ENCODE peak calls at places on chromosomes 3 and 15, in four cellular contexts. E is testis, F is heart left ventricle, R is transverse colon. X is an unnamed sample.

GRCh38 chr15:68252925-68253534 is 23.5 kb upstream of the CLN6 start:
- DNase-seq in F (no peak), E (peak; percentile 71), R (peak; percentile 35), X (peak; percentile 74)

GRCh38 chr15:36757189-36757814 is 177.9 kb downstream of the CDIN1 start:
- DNase-seq in E (no peak), F (no peak), R (no peak), X (no peak)

GRCh38 chr3:170117134-170117533 is 64.4 kb downstream of the PHC3 start:
- DNase-seq in F (no peak), R (no peak), E (no peak), X (no peak)

GRCh38 chr3:10328460-10329071 is 7.7 kb upstream of the SEC13 start:
- DNase-seq in F (no peak), E (no peak), R (no peak), X (no peak)

GRCh38 chr3:150256336-150256735 is 151.8 kb upstream of the TSC22D2 start:
- DNase-seq in E (no peak), R (no peak), F (no peak), X (no peak)

GRCh38 chr15:96337354-96337990 is 7.0 kb downstream of the NR2F2 start:
- DNase-seq in F (no peak), E (no peak), R (peak; percentile 11), X (no peak)

GRCh38 chr3:51397389-51397788 is 6.3 kb downstream of the RBM15B start:
- DNase-seq in E (no peak), R (no peak), F (no peak), X (no peak)

GRCh38 chr3:58391156-58391865 is 42.3 kb downstream of the PDHB start:
- DNase-seq in F (no peak), E (no peak), R (no peak), X (no peak)

GRCh38 chr3:159252772-159253384 is 451.0 kb downstream of the MFSD1 start:
- DNase-seq in F (no peak), R (no peak), E (no peak), X (peak; percentile 28)

GRCh38 chr15:71334874-71335273 is 219.6 kb downstream of the THSD4 start:
- DNase-seq in E (no peak), R (no peak), F (no peak), X (no peak)

GRCh38 chr15:65033659-65034269 is 4.3 kb upstream of the MTFMT start:
- DNase-seq in R (peak; percentile 31), F (no peak), E (no peak), X (peak; percentile 71)

GRCh38 chr3:11128682-11129632 is 25.3 kb upstream of the HRH1 start:
- DNase-seq in E (no peak), F (no peak), R (no peak), X (no peak)

GRCh38 chr3:99638244-99638948 is at the start of gene COL8A1:
- DNase-seq in R (peak; percentile 23), F (peak; percentile 61), E (peak; percentile 36), X (no peak)

GRCh38 chr3:189902230-189903186 is 218.2 kb downstream of the P3H2 start:
- DNase-seq in R (no peak), E (no peak), F (no peak), X (no peak)

GRCh38 chr3:111769965-111770364 is 89.1 kb upstream of the PHLDB2 start:
- DNase-seq in F (no peak), E (no peak), R (no peak), X (no peak)

GRCh38 chr15:34610388-34610787 is 26.9 kb upstream of the GOLGA8B start:
- DNase-seq in E (no peak), R (no peak), F (no peak), X (no peak)
- TF ChIP-seq CTCF in E (no peak), R (peak; percentile 6), F (peak; percentile 39), X (peak; percentile 26)

GRCh38 chr3:53677406-53677805 is 168.8 kb downstream of the CHDH start:
- DNase-seq in R (no peak), F (no peak), E (peak; percentile 32), X (no peak)
- TF ChIP-seq CTCF in R (peak; percentile 11), F (peak; percentile 54), E (peak; percentile 25), X (peak; percentile 20)

GRCh38 chr3:137787520-137787919 is 23.4 kb downstream of the SOX14 start:
- DNase-seq in R (no peak), E (no peak), F (no peak), X (no peak)

GRCh38 chr3:137796993-137797392 is 32.9 kb downstream of the SOX14 start:
- DNase-seq in E (no peak), R (no peak), F (no peak), X (no peak)

DNA sequence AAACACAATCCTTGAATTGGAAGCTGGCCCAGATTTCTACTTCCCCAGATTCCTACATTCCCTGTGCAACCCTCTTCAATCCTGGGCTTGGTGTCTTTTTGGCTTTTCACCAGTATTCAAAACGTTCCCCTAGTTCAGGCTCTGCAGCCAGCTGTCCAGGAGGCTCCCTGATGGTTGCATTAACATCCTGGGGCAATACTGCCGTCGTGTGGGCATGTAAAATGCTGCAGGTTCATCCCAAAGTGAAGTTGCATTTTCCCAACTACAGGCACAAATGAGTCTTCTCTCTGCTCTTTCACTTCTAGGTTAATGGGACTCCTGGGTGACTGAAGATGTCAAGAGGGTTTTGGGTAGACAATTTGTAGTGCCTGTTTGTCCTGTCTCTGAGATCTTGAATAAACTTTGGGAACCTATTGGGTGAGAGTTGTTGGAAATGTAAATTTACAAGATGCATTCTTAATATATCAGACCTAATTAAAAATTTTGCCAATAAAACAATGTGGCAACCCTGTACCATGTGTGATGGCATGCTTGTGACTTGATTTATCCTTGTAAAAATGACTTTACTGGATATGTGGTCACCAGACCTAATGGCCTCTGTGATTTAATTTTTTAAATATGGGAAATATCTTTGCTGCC is 28.6 kb downstream of the SOX14 start:
- DNase-seq in F (no peak), R (no peak), E (peak; percentile 76), X (peak; percentile 18)
- TF ChIP-seq CTCF in F (peak; percentile 22), R (peak; percentile 22), E (peak; percentile 20), X (peak; percentile 45)

GRCh38 chr3:154430014-154430413 is at the start of gene GPR149:
- DNase-seq in F (no peak), E (peak; percentile 20), R (no peak), X (no peak)
- TF ChIP-seq CTCF in F (no peak), E (no peak), R (no peak), X (no peak)

DNA sequence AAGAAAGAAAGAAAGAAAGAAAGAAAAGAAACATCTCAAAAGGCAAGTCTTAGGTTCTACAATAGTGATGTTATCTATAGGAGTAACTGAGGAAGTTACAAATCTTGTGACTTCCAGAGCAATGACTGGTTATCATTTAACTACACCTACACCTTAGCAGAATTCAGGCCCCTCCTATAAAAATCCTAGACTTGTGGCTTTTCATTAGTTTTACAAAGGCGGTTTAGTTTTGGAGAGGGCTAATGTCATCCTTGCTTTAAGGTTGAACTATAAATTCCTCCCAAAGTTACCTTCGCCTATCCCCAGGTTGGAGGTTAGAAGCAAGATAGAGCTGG is 4.1 kb upstream of the SCAP start:
- DNase-seq in R (no peak), F (no peak), E (no peak), X (no peak)
- TF ChIP-seq CTCF in R (no peak), F (no peak), E (no peak), X (no peak)

GRCh38 chr15:59616390-59616789 is 4.8 kb downstream of the GCNT3 start:
- DNase-seq in R (peak; percentile 45), E (no peak), F (no peak), X (no peak)
- TF ChIP-seq CTCF in R (peak; percentile 8), E (no peak), F (no peak), X (no peak)